ENCODE peak calls at places on chromosomes 16 and 17, in four cellular contexts. One of them, this sample, is unnamed. For H3K9me3, the result is how much of the 10 kb centered on the place peaks cover.

GRCh38 chr17:73119631-73120030 is 27.1 kb upstream of the SLC39A11 start:
- DNase-seq in stomach: no peak
- DNase-seq in upper lobe of left lung: no peak
- DNase-seq in endothelial cell of umbilical vein: no peak
- DNase-seq in this sample: no peak

GRCh38 chr16:964696-965395 is 5.9 kb downstream of the LMF1 start:
- DNase-seq in stomach: no peak
- DNase-seq in upper lobe of left lung: peak
- DNase-seq in endothelial cell of umbilical vein: no peak
- DNase-seq in this sample: no peak

GRCh38 chr16:49343291-49343690 is 30.3 kb upstream of the C16orf78 start:
- DNase-seq in stomach: no peak
- DNase-seq in upper lobe of left lung: no peak
- DNase-seq in endothelial cell of umbilical vein: no peak
- DNase-seq in this sample: no peak

GRCh38 chr16:929227-929669 is 41.5 kb downstream of the LMF1 start:
- DNase-seq in stomach: no peak
- DNase-seq in upper lobe of left lung: no peak
- DNase-seq in endothelial cell of umbilical vein: no peak
- DNase-seq in this sample: no peak

GRCh38 chr17:41775394-41776226 is 10.9 kb downstream of the JUP start:
- DNase-seq in stomach: no peak
- DNase-seq in upper lobe of left lung: no peak
- DNase-seq in endothelial cell of umbilical vein: no peak
- DNase-seq in this sample: no peak

GRCh38 chr17:49691086-49691676 is 13.3 kb upstream of the SPOP start:
- DNase-seq in stomach: no peak
- DNase-seq in upper lobe of left lung: no peak
- DNase-seq in endothelial cell of umbilical vein: peak
- DNase-seq in this sample: no peak

GRCh38 chr17:18933102-18934058 is 18.6 kb upstream of the SLC5A10 start:
- DNase-seq in stomach: no peak
- DNase-seq in upper lobe of left lung: no peak
- DNase-seq in endothelial cell of umbilical vein: no peak
- DNase-seq in this sample: no peak

GRCh38 chr17:64393000-64393402 is 2.3 kb upstream of the PECAM1 start:
- DNase-seq in stomach: no peak
- DNase-seq in upper lobe of left lung: no peak
- DNase-seq in endothelial cell of umbilical vein: no peak
- DNase-seq in this sample: no peak

GRCh38 chr17:67058036-67058435 is 13.7 kb downstream of the CACNG1 start:
- DNase-seq in stomach: no peak
- DNase-seq in upper lobe of left lung: no peak
- DNase-seq in endothelial cell of umbilical vein: no peak
- DNase-seq in this sample: peak

GRCh38 chr17:82013341-82013740 is 9.3 kb downstream of the CENPX start:
- DNase-seq in stomach: no peak
- DNase-seq in upper lobe of left lung: no peak
- DNase-seq in endothelial cell of umbilical vein: no peak
- DNase-seq in this sample: no peak

GRCh38 chr17:30093463-30094147 is 23.0 kb upstream of the NSRP1 start:
- DNase-seq in stomach: peak
- DNase-seq in upper lobe of left lung: no peak
- DNase-seq in endothelial cell of umbilical vein: peak
- DNase-seq in this sample: peak

GRCh38 chr17:57178839-57179238 is 77.5 kb upstream of the MSI2 start:
- DNase-seq in stomach: no peak
- DNase-seq in upper lobe of left lung: no peak
- DNase-seq in endothelial cell of umbilical vein: no peak
- DNase-seq in this sample: no peak

GRCh38 chr17:75153854-75154194 is 488 bp downstream of the JPT1 start:
- DNase-seq in stomach: no peak
- DNase-seq in upper lobe of left lung: peak
- DNase-seq in endothelial cell of umbilical vein: peak
- DNase-seq in this sample: no peak

GRCh38 chr16:87946596-87947350 is 4.5 kb upstream of the BANP start:
- DNase-seq in stomach: no peak
- DNase-seq in upper lobe of left lung: no peak
- DNase-seq in endothelial cell of umbilical vein: no peak
- DNase-seq in this sample: no peak

GRCh38 chr16:87942680-87943079 is 6.4 kb upstream of the CA5A start:
- DNase-seq in stomach: no peak
- DNase-seq in upper lobe of left lung: no peak
- DNase-seq in endothelial cell of umbilical vein: no peak
- DNase-seq in this sample: no peak

GRCh38 chr16:87947356-87948118 is 3.7 kb upstream of the BANP start:
- DNase-seq in stomach: no peak
- DNase-seq in upper lobe of left lung: no peak
- DNase-seq in endothelial cell of umbilical vein: no peak
- DNase-seq in this sample: no peak

GRCh38 chr16:87948119-87948545 is 3.1 kb upstream of the BANP start:
- DNase-seq in stomach: no peak
- DNase-seq in upper lobe of left lung: peak
- DNase-seq in endothelial cell of umbilical vein: no peak
- DNase-seq in this sample: no peak

GRCh38 chr16:87945351-87946042 is 5.7 kb upstream of the BANP start:
- DNase-seq in stomach: peak
- DNase-seq in upper lobe of left lung: peak
- DNase-seq in endothelial cell of umbilical vein: peak
- DNase-seq in this sample: no peak
- TF ChIP-seq POLR2AphosphoS5 in stomach: peak
- TF ChIP-seq POLR2AphosphoS5 in upper lobe of left lung: no peak
- TF ChIP-seq POLR2AphosphoS5 in endothelial cell of umbilical vein: no peak
- TF ChIP-seq POLR2AphosphoS5 in this sample: peak

DNA sequence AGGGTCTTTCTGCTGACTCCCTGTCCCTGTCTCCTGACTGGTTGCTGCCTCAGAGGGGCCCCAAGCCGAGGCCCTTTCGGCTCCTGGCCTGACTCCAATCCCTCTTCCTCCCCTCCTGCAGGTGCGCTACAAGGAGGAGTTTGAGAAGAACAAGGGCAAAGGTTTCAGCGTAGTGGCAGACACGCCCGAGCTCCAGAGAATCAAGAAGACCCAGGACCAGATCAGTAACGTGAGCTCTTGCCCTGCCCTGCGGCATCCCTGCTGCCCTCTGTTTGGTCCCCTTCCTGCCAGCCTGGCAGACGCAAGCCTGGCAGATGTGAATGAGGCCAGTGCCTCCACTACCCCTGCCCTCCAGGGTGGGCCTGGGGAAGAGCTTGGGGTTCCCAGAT is 27.1 kb upstream of the LASP1NB start:
- DNase-seq in stomach: no peak
- DNase-seq in upper lobe of left lung: no peak
- DNase-seq in endothelial cell of umbilical vein: no peak
- DNase-seq in this sample: no peak
- H3K4me3 ChIP-seq in stomach: peak
- H3K4me3 ChIP-seq in upper lobe of left lung: peak
- H3K4me3 ChIP-seq in endothelial cell of umbilical vein: no peak
- H3K4me3 ChIP-seq in this sample: no peak

DNA sequence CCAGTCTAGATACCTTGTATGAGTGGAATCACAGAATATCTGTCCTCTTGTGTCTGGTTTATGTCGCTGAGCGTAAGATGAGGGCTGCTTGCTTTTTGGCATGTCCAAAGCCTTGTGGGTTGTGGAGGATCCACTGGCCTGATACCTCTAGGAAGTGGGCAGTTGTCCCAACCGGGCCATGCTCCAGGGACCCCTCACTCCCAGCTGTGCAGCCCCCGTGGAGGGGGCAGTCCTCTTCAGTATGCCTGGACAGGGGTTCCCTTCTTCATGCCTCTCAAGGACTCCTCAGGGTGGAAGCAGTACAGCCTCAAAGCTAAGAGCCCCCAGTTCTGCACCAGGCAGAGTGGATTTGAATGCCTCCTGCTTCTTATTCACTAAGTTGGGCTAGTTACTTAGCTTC is 23.8 kb upstream of the ST6GALNAC1 start:
- DNase-seq in stomach: no peak
- DNase-seq in upper lobe of left lung: no peak
- DNase-seq in endothelial cell of umbilical vein: no peak
- DNase-seq in this sample: no peak
- H3K9me3 ChIP-seq in stomach: under half
- H3K9me3 ChIP-seq in upper lobe of left lung: under half
- H3K9me3 ChIP-seq in endothelial cell of umbilical vein: under half
- H3K9me3 ChIP-seq in this sample: under half

GRCh38 chr16:56547120-56547948 is 17.5 kb upstream of the MT4 start:
- DNase-seq in stomach: no peak
- DNase-seq in upper lobe of left lung: no peak
- DNase-seq in endothelial cell of umbilical vein: no peak
- DNase-seq in this sample: no peak
- TF ChIP-seq POLR2AphosphoS5 in stomach: no peak
- TF ChIP-seq POLR2AphosphoS5 in upper lobe of left lung: no peak
- TF ChIP-seq POLR2AphosphoS5 in endothelial cell of umbilical vein: no peak
- TF ChIP-seq POLR2AphosphoS5 in this sample: peak

DNA sequence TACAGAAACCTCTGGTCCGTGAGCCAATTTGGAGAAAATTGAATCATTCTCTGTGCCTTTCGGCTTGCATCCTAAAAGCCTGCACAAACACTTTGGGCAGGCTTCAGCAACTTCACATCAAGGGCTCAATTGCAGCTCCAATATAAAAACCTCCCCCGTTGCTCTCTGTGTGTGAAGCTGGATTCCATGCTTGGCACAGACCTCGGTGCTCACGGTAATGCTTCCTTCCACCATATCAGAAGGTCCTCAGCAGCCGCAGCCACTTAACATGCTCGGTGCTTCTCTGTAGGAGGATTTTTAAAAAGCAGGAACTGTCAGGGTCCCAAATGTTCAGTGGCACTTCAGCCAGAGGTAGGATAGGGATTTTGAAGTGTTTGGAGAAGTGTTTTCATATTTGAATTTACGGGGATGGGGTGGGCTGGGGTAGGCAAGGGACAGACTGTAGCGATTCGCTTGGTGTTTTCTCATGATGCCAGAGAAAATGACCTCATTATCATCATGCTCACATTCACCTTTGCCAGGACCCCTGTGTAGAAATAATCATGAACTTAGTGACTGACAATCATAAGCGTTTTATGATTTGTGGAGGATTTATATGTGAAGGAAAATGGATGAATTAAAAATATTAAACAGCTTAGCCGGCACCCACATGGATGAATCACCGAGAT is 84.6 kb downstream of the WWOX start:
- DNase-seq in stomach: no peak
- DNase-seq in upper lobe of left lung: no peak
- DNase-seq in endothelial cell of umbilical vein: no peak
- DNase-seq in this sample: peak
- H3K4me3 ChIP-seq in stomach: no peak
- H3K4me3 ChIP-seq in upper lobe of left lung: peak
- H3K4me3 ChIP-seq in endothelial cell of umbilical vein: no peak
- H3K4me3 ChIP-seq in this sample: peak

GRCh38 chr16:10036951-10037350 is 145.3 kb downstream of the GRIN2A start:
- DNase-seq in stomach: no peak
- DNase-seq in upper lobe of left lung: no peak
- DNase-seq in endothelial cell of umbilical vein: no peak
- DNase-seq in this sample: no peak

GRCh38 chr16:10045291-10045775 is 136.9 kb downstream of the GRIN2A start:
- DNase-seq in stomach: no peak
- DNase-seq in upper lobe of left lung: no peak
- DNase-seq in endothelial cell of umbilical vein: no peak
- DNase-seq in this sample: no peak

GRCh38 chr16:10039220-10040096 is 142.8 kb downstream of the GRIN2A start:
- DNase-seq in stomach: no peak
- DNase-seq in upper lobe of left lung: no peak
- DNase-seq in endothelial cell of umbilical vein: no peak
- DNase-seq in this sample: no peak

GRCh38 chr16:10037771-10038170 is 144.5 kb downstream of the GRIN2A start:
- DNase-seq in stomach: no peak
- DNase-seq in upper lobe of left lung: no peak
- DNase-seq in endothelial cell of umbilical vein: no peak
- DNase-seq in this sample: no peak

GRCh38 chr16:10040136-10041080 is 141.8 kb downstream of the GRIN2A start:
- DNase-seq in stomach: no peak
- DNase-seq in upper lobe of left lung: no peak
- DNase-seq in endothelial cell of umbilical vein: no peak
- DNase-seq in this sample: no peak
- H3K9me3 ChIP-seq in stomach: under half
- H3K9me3 ChIP-seq in upper lobe of left lung: under half
- H3K9me3 ChIP-seq in endothelial cell of umbilical vein: under half
- H3K9me3 ChIP-seq in this sample: under half

GRCh38 chr16:79602615-79603014 is 2.1 kb upstream of the MAF start:
- DNase-seq in stomach: no peak
- DNase-seq in upper lobe of left lung: no peak
- DNase-seq in endothelial cell of umbilical vein: no peak
- DNase-seq in this sample: no peak

GRCh38 chr16:79601092-79601977 is 798 bp upstream of the MAF start:
- DNase-seq in stomach: peak
- DNase-seq in upper lobe of left lung: peak
- DNase-seq in endothelial cell of umbilical vein: peak
- DNase-seq in this sample: no peak

GRCh38 chr16:79600636-79601091 is at the start of gene MAF:
- DNase-seq in stomach: peak
- DNase-seq in upper lobe of left lung: peak
- DNase-seq in endothelial cell of umbilical vein: peak
- DNase-seq in this sample: peak

GRCh38 chr16:79599837-79600635 is 501 bp downstream of the MAF start:
- DNase-seq in stomach: peak
- DNase-seq in upper lobe of left lung: peak
- DNase-seq in endothelial cell of umbilical vein: no peak
- DNase-seq in this sample: no peak

GRCh38 chr16:79601978-79602609 is 1.6 kb upstream of the MAF start:
- DNase-seq in stomach: peak
- DNase-seq in upper lobe of left lung: peak
- DNase-seq in endothelial cell of umbilical vein: peak
- DNase-seq in this sample: peak
- TF ChIP-seq POLR2AphosphoS5 in stomach: peak
- TF ChIP-seq POLR2AphosphoS5 in upper lobe of left lung: no peak
- TF ChIP-seq POLR2AphosphoS5 in endothelial cell of umbilical vein: no peak
- TF ChIP-seq POLR2AphosphoS5 in this sample: no peak

DNA sequence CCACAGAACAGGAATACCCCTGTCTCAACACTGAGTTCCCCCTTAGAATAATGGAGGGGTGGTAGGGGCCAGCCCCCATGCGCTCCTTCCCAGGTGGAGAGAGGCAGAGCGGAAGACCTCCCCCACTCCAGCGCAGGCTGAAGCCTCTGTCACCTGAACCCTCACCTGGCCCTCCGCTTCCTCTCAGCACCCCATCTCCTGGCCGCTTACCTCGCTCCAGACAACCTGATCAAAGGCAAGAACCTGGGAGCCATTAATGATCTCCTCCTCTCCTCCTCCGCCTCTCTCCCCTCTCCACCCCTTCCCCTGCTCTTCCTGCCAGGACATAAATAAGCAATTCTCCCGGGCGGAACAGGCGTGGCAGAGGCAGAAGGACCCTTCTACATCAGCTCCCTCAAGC is 110.2 kb upstream of the LHX1 start:
- DNase-seq in stomach: no peak
- DNase-seq in upper lobe of left lung: no peak
- DNase-seq in endothelial cell of umbilical vein: no peak
- DNase-seq in this sample: no peak
- H3K4me3 ChIP-seq in stomach: no peak
- H3K4me3 ChIP-seq in upper lobe of left lung: no peak
- H3K4me3 ChIP-seq in endothelial cell of umbilical vein: no peak
- H3K4me3 ChIP-seq in this sample: no peak